ENCODE peak calls at places on chromosomes 1 and 21, in ten cellular contexts. R is ovary, P is mucosa of descending colon, O is tibial artery, B is IMR-90, X is astrocyte, G is heart left ventricle, K is foreskin fibroblast, N is psoas muscle, W is NB4. Q is an unnamed sample.

GRCh38 chr1:151984313-151984956 is 9.2 kb downstream of the S100A10 start:
- DNase-seq in N (no peak), O (no peak), W (peak; percentile 70), B (no peak), X (peak; percentile 42), P (no peak), R (no peak), G (no peak), K (no peak), Q (no peak)

GRCh38 chr1:214439352-214440119 is 111.9 kb downstream of the PTPN14 start:
- DNase-seq in K (no peak), O (no peak), N (peak; percentile 21), X (peak; percentile 95), P (no peak), R (peak; percentile 59), W (peak; percentile 88), B (peak; percentile 97), G (no peak), Q (no peak)

GRCh38 chr1:84724128-84724860 is 34.0 kb upstream of the SSX2IP start:
- DNase-seq in X (no peak), N (no peak), K (no peak), W (peak; percentile 28), O (no peak), R (no peak), P (no peak), G (no peak), B (no peak), Q (no peak)

GRCh38 chr1:208997726-208998312 is 585.7 kb upstream of the CAMK1G start:
- DNase-seq in O (no peak), G (no peak), N (no peak), B (no peak), R (no peak), W (peak; percentile 8), K (peak; percentile 62), X (no peak), P (no peak), Q (peak; percentile 75)

GRCh38 chr1:39405358-39405757 is 86.1 kb upstream of the BMP8A start:
- DNase-seq in X (no peak), K (peak; percentile 72), N (no peak), G (no peak), O (no peak), P (no peak), R (peak; percentile 36), B (no peak), W (no peak), Q (peak; percentile 59)

GRCh38 chr1:228904222-228904621 is 168.9 kb downstream of the RHOU start:
- DNase-seq in P (no peak), N (no peak), G (no peak), O (no peak), X (no peak), K (no peak), R (no peak), B (no peak), W (no peak), Q (no peak)

GRCh38 chr1:161374373-161374772 is 6.7 kb upstream of the CFAP126 start:
- DNase-seq in G (no peak), O (no peak), N (no peak), R (no peak), K (peak; percentile 35), X (no peak), P (no peak), B (no peak), W (no peak), Q (peak; percentile 34)

GRCh38 chr1:231626951-231627614 is 493 bp downstream of the DISC1 start:
- DNase-seq in R (peak; percentile 48), K (peak; percentile 68), G (peak; percentile 88), O (peak; percentile 82), W (peak; percentile 93), B (peak; percentile 43), P (peak; percentile 81), X (no peak), N (peak; percentile 68), Q (peak; percentile 31)

GRCh38 chr1:220880726-220881506 is 1.7 kb downstream of the HLX start:
- DNase-seq in N (peak; percentile 84), P (peak; percentile 81), K (no peak), X (peak; percentile 29), B (peak; percentile 87), G (peak; percentile 78), W (peak; percentile 88), R (peak; percentile 63), O (peak; percentile 79), Q (peak; percentile 77)

GRCh38 chr1:22491995-22492726 is 40.5 kb downstream of the ZBTB40 start:
- DNase-seq in P (no peak), K (no peak), N (no peak), X (no peak), R (no peak), O (no peak), W (no peak), G (peak; percentile 28), B (no peak), Q (no peak)

GRCh38 chr21:45542242-45542666 is at the start of gene SLC19A1:
- DNase-seq in R (peak; percentile 54), G (peak; percentile 86), K (peak; percentile 90), W (peak; percentile 77), X (no peak), N (peak; percentile 77), P (peak; percentile 84), O (peak; percentile 81), B (peak; percentile 48), Q (peak; percentile 46)

GRCh38 chr1:75134939-75135828 is 996 bp downstream of the LHX8 start:
- DNase-seq in X (no peak), P (peak; percentile 36), G (no peak), B (peak; percentile 0), K (peak; percentile 24), W (no peak), R (no peak), N (no peak), O (no peak), Q (peak; percentile 19)

GRCh38 chr1:154014154-154014910 is 23.8 kb downstream of the RPS27 start:
- DNase-seq in B (peak; percentile 76), O (no peak), K (peak; percentile 86), R (no peak), N (no peak), P (no peak), W (peak; percentile 54), X (peak; percentile 25), G (no peak), Q (peak; percentile 26)

GRCh38 chr1:156471496-156472490 is 28.8 kb downstream of the MEF2D start:
- DNase-seq in X (no peak), G (peak; percentile 94), W (no peak), N (peak; percentile 70), O (peak; percentile 98), R (peak; percentile 50), P (peak; percentile 86), K (no peak), B (no peak), Q (peak; percentile 67)

GRCh38 chr21:42306366-42307035 is 8.7 kb downstream of the TFF3 start:
- DNase-seq in O (no peak), R (no peak), K (no peak), X (no peak), G (no peak), N (no peak), W (no peak), B (no peak), P (no peak), Q (no peak)

GRCh38 chr1:6261615-6261995 is 707 bp upstream of the GPR153 start:
- DNase-seq in X (no peak), N (no peak), O (no peak), K (peak; percentile 24), R (no peak), B (no peak), P (no peak), G (no peak), W (no peak), Q (no peak)

GRCh38 chr1:37089750-37090149 is 55.4 kb upstream of the GRIK3 start:
- DNase-seq in X (no peak), R (no peak), B (no peak), N (no peak), K (no peak), P (no peak), G (no peak), W (no peak), O (no peak), Q (no peak)

GRCh38 chr1:116882866-116883265 is 26.9 kb upstream of the PTGFRN start:
- DNase-seq in B (no peak), R (no peak), N (no peak), P (no peak), K (no peak), W (no peak), O (no peak), X (no peak), G (no peak), Q (no peak)

GRCh38 chr21:25369524-25370300 is 237.6 kb downstream of the MRPL39 start:
- DNase-seq in O (no peak), R (no peak), P (no peak), N (no peak), W (no peak), X (peak; percentile 81), G (no peak), K (peak; percentile 65), B (peak; percentile 66), Q (peak; percentile 75)

GRCh38 chr1:226593541-226593940 is 45.0 kb downstream of the STUM start:
- DNase-seq in G (no peak), W (no peak), O (no peak), B (no peak), N (no peak), R (no peak), X (no peak), P (no peak), K (no peak), Q (no peak)
- H3K4me3 ChIP-seq in G (no peak overlapping the region), W (no peak overlapping the region), O (no peak overlapping the region), B (no peak overlapping the region), N (no peak overlapping the region), R (no peak overlapping the region), X (no peak overlapping the region), P (no peak overlapping the region), K (no peak overlapping the region), Q (no peak overlapping the region)

GRCh38 chr1:3590951-3591865 is 20.1 kb downstream of the MEGF6 start:
- DNase-seq in N (no peak), G (no peak), B (no peak), R (no peak), O (no peak), W (no peak), P (no peak), X (no peak), K (no peak), Q (no peak)
- TF ChIP-seq CTCF in N (no peak), G (no peak), B (no peak), R (no peak), O (no peak), W (no peak), P (no peak), X (no peak), K (no peak), Q (no peak)

DNA sequence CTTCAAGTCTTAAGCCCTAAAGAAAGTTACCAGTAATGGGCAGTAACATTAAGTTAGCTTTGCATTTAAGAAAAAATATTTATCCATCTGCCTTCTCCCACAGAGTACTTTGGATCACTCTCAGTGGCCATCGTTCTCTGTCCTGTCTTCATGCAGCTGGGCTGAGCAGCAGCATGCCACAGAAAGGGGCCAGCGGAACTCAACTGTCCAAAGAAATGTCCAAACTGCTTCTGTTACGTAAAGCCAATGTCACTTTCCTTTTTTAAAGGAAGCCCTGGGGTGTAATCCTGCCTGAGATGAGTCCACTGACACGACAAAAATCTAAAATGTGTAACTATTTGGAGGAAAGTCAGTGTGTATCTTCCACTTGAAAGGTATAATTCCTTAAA is 291.6 kb downstream of the SMYD3 start:
- DNase-seq in X (no peak), N (no peak), W (peak; percentile 81), R (no peak), K (no peak), O (no peak), B (no peak), G (no peak), P (no peak), Q (no peak)
- H3K4me3 ChIP-seq in X (peak overlapping the region; percentile 23), N (no peak overlapping the region), W (peak overlapping the region; percentile 17), R (no peak overlapping the region), K (no peak overlapping the region), O (no peak overlapping the region), B (peak overlapping the region; percentile 11), G (no peak overlapping the region), P (no peak overlapping the region), Q (no peak overlapping the region)

GRCh38 chr1:65717815-65718454 is 74.8 kb upstream of the PDE4B start:
- DNase-seq in W (peak; percentile 12), R (no peak), O (no peak), N (no peak), P (no peak), B (peak; percentile 66), G (no peak), K (peak; percentile 56), X (peak; percentile 24), Q (peak; percentile 41)
- TF ChIP-seq CTCF in W (no peak), R (no peak), O (no peak), N (no peak), P (no peak), B (peak; percentile 59), G (no peak), K (peak; percentile 10), X (peak; percentile 13), Q (peak; percentile 19)